ENCODE peak calls at places on chromosome X, in six cellular contexts. Q is A549, C is AG10803, E is IMR-90, A is AG04449, I is BE2C. W is an unnamed sample.

GRCh38 chrX:115696039-115696438 is 135.1 kb downstream of the PLS3 start:
- DNase-seq in Q (no peak), C (no peak), E (no peak), A (no peak), I (no peak), W (no peak)

GRCh38 chrX:109890300-109890699 is 112.6 kb upstream of the TMEM164 start:
- DNase-seq in Q (no peak), C (no peak), E (no peak), A (no peak), I (no peak), W (no peak)

GRCh38 chrX:3299626-3300025 is 46.8 kb downstream of the MXRA5 start:
- DNase-seq in Q (no peak), C (peak), E (peak), A (no peak), I (no peak), W (no peak)

GRCh38 chrX:16610121-16610565 is 39.8 kb upstream of the S100G start:
- DNase-seq in Q (no peak), C (peak), E (peak), A (peak), I (no peak), W (no peak)

GRCh38 chrX:150683536-150684146 is 9.6 kb upstream of the MTMR1 start:
- DNase-seq in Q (peak), C (no peak), E (peak), A (no peak), I (no peak), W (peak)

GRCh38 chrX:110163488-110163887 is 154.4 kb downstream of the AMMECR1 start:
- DNase-seq in Q (no peak), C (no peak), E (peak), A (no peak), I (no peak), W (no peak)

GRCh38 chrX:52574416-52575275 is 57.8 kb upstream of the XAGE1B start:
- DNase-seq in Q (peak), C (peak), E (peak), A (no peak), I (peak), W (peak)

GRCh38 chrX:53831662-53832635 is 145.4 kb upstream of the HUWE1 start:
- DNase-seq in Q (peak), C (peak), E (peak), A (no peak), I (peak), W (peak)

GRCh38 chrX:63349307-63349706 is 1.8 kb downstream of the SPIN4 start:
- DNase-seq in Q (no peak), C (no peak), E (no peak), A (no peak), I (no peak), W (peak)

GRCh38 chrX:130974323-130974722 is 71.3 kb upstream of the ENOX2 start:
- DNase-seq in Q (no peak), C (peak), E (peak), A (peak), I (no peak), W (no peak)

GRCh38 chrX:41313419-41313818 is 20.5 kb upstream of the DDX3X start:
- DNase-seq in Q (no peak), C (peak), E (peak), A (peak), I (no peak), W (no peak)

GRCh38 chrX:117985241-117985640 is 131.4 kb downstream of the KLHL13 start:
- DNase-seq in Q (no peak), C (no peak), E (peak), A (no peak), I (peak), W (peak)

GRCh38 chrX:8971116-8971515 is 62.8 kb downstream of the FAM9B start:
- DNase-seq in Q (peak), C (peak), E (peak), A (no peak), I (no peak), W (peak)

GRCh38 chrX:21374163-21374993 is at the start of gene CNKSR2:
- DNase-seq in Q (peak), C (no peak), E (peak), A (no peak), I (peak), W (peak)

GRCh38 chrX:44428989-44429627 is 85.6 kb upstream of the EFHC2 start:
- DNase-seq in Q (peak), C (no peak), E (no peak), A (no peak), I (no peak), W (no peak)

GRCh38 chrX:47664737-47665136 is 5.8 kb upstream of the UXT start:
- DNase-seq in Q (no peak), C (no peak), E (peak), A (no peak), I (no peak), W (no peak)

GRCh38 chrX:134753185-134754008 is 95.1 kb upstream of the PLAC1 start:
- DNase-seq in Q (peak), C (peak), E (peak), A (no peak), I (peak), W (peak)

GRCh38 chrX:115460565-115460888 is 100.4 kb upstream of the PLS3 start:
- DNase-seq in Q (no peak), C (peak), E (peak), A (no peak), I (peak), W (no peak)

GRCh38 chrX:15416133-15416993 is 32.1 kb upstream of the VEGFD start:
- DNase-seq in Q (no peak), C (peak), E (no peak), A (no peak), I (no peak), W (peak)

GRCh38 chrX:104117753-104118152 is 5.4 kb downstream of the ZCCHC18 start:
- DNase-seq in Q (no peak), C (no peak), E (no peak), A (no peak), I (no peak), W (no peak)

GRCh38 chrX:139831689-139832456 is 101.0 kb downstream of the ATP11C start:
- DNase-seq in Q (no peak), C (peak), E (peak), A (no peak), I (peak), W (peak)

GRCh38 chrX:129540725-129541184 is 696 bp downstream of the OCRL start:
- DNase-seq in Q (peak), C (peak), E (no peak), A (no peak), I (no peak), W (no peak)

DNA sequence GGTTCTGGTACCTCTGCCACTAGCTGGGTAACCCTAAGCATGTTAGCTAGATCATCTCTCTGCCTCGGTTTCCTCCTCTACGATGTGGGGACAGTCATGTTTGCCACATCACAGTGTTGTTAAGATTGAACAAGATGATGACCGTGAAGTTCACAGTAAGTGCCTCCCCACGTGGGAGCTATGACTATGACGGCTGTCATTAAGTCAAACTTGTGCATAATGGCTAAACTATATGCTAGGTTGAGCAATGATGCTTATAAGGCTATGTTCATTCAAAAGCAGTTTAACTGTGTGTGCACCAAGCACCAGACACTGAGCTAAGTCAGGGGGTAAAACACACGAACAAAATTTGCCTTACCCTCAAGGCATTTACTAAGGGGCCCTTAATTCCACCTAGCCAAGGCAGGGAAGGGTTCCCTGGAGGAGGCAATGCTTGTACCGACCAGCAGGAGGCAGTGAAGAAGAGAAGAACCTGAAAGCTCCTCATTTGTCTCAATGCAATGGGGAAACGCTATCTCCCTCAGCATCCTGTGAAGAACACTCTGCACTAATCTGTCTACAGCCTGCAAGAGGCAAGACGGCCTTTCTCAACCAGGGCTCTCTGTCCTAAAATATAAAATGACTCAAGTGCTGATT is 52.9 kb downstream of the MAP7D2 start:
- DNase-seq in Q (no peak), C (no peak), E (peak), A (no peak), I (no peak), W (peak)
- TF ChIP-seq CTCF in Q (no peak), C (peak), E (no peak), A (no peak), I (peak), W (peak)

GRCh38 chrX:71198066-71198465 is 25.0 kb upstream of the GJB1 start:
- DNase-seq in Q (no peak), C (no peak), E (no peak), A (no peak), I (no peak), W (peak)
- H3K4me3 ChIP-seq in Q (no peak), C (no peak), E (no peak), A (no peak), I (no peak), W (peak)

DNA sequence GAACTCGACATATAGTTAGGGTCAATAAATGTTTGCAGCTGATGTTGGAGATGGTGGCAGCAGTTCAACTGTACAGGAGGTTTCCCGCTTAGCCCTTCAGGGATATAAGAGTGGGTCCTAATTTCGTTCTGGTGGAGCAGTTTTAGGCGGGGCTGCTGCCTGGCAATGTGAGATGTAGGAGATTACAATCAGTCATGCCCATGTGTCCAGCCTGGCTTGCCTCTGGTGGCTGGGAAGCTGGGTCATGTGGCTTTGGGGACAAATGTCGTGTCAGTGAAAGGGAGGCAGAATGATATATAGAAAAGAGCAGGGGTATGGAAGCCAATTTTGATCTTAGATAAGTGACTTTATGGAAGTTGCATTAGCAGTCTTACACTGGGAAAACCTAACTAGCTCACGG is 129.4 kb downstream of the CLCN4 start:
- DNase-seq in Q (no peak), C (no peak), E (no peak), A (no peak), I (peak), W (no peak)
- TF ChIP-seq CTCF in Q (no peak), C (no peak), E (no peak), A (no peak), I (no peak), W (no peak)

GRCh38 chrX:76148753-76149152 is 24.1 kb upstream of the PBDC1 start:
- DNase-seq in Q (no peak), C (peak), E (peak), A (no peak), I (peak), W (peak)
- H3K4me3 ChIP-seq in Q (peak), C (peak), E (peak), A (peak), I (peak), W (peak)

DNA sequence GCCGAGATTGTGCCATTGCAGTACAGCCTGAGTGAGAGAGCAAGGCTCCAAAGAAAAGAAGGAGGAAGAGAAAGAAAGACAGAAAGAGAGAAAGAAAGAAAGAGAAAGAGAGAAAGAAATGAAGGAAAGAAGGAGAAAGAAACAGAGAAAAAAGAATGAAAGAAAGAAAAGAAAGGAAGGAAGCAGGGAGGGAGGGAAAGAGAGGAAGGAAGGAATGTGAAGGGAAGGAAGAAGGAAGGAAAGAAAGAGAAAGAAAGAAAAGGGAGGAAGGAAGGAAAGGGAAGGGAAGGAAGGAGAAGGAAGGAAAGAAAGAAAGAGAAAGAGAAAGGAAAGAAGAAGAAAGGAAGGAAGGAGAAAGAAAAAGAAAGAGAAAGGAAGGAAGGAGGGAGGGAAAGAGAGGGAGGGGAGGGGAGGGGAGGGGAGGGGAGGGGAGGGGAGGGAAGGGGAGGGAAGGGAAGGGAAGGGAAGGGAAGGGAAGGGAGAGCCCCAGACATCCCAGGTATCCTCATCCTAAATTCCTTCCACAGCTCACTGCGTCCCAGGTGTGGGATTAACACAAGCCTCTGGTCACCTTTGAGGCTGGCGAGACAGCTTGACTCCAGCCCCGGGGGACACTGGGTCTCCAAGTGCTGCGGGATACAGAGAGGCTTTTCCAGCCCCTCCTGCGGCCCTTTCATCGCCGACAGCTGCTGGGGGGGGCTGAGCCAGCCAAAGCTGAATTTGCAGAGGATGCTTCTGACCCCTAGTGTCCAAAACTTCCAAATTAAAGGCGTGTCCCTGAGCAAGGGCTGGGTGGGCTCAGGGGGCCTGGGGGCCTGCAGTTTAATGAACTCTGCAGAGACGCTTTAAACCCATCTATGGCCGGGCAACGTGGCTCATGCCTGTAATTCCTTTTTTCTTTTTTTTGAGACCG is 24.2 kb upstream of the CSF2RA start:
- DNase-seq in Q (peak), C (no peak), E (no peak), A (no peak), I (no peak), W (peak)
- TF ChIP-seq CTCF in Q (peak), C (no peak), E (no peak), A (no peak), I (no peak), W (peak)

W was measured in GM12865.